ENCODE peak calls at places on chromosomes 2 and 18, in five cellular contexts. A is GM10248, R is hippocampal formation, M is HTR-8/SVneo, K is GM20000. F is an unnamed sample.

GRCh38 chr2:231752056-231752455 is 29.0 kb downstream of the PDE6D start:
- DNase-seq in A (no peak), R (no peak), M (no peak), K (no peak), F (no peak)

GRCh38 chr2:88180594-88181240 is 10.6 kb downstream of the THNSL2 start:
- DNase-seq in A (no peak), R (no peak), M (no peak), K (no peak), F (peak)

GRCh38 chr18:74942319-74942910 is 266.5 kb downstream of the PTGR3 start:
- DNase-seq in A (peak), R (no peak), M (no peak), K (peak), F (no peak)

GRCh38 chr2:12796617-12797016 is 79.9 kb downstream of the TRIB2 start:
- DNase-seq in A (no peak), R (peak), M (no peak), K (no peak), F (no peak)

GRCh38 chr2:60840880-60841279 is 40.5 kb upstream of the REL start:
- DNase-seq in A (no peak), R (no peak), M (no peak), K (no peak), F (no peak)

GRCh38 chr18:5993938-5994337 is 98.6 kb upstream of the TMEM200C start:
- DNase-seq in A (no peak), R (no peak), M (no peak), K (no peak), F (no peak)

GRCh38 chr2:38277245-38278119 is 99.6 kb downstream of the ATL2 start:
- DNase-seq in A (no peak), R (no peak), M (no peak), K (no peak), F (no peak)

GRCh38 chr18:46196627-46197243 is 92.5 kb downstream of the HAUS1 start:
- DNase-seq in A (no peak), R (no peak), M (no peak), K (no peak), F (no peak)

GRCh38 chr2:151640087-151640486 is 94.2 kb downstream of the NEB start:
- DNase-seq in A (no peak), R (no peak), M (no peak), K (no peak), F (no peak)

GRCh38 chr18:57397440-57397839 is 37.7 kb upstream of the ONECUT2 start:
- DNase-seq in A (no peak), R (no peak), M (no peak), K (no peak), F (peak)

GRCh38 chr2:54628957-54629356 is 94.5 kb upstream of the EML6 start:
- DNase-seq in A (no peak), R (no peak), M (no peak), K (no peak), F (no peak)

GRCh38 chr18:77049938-77050337 is 82.6 kb downstream of the MBP start:
- DNase-seq in A (no peak), R (no peak), M (no peak), K (no peak), F (no peak)

GRCh38 chr2:25649790-25650189 is 23.6 kb downstream of the DTNB start:
- DNase-seq in A (no peak), R (no peak), M (no peak), K (no peak), F (no peak)

GRCh38 chr2:128638741-128639477 is 320.2 kb upstream of the HS6ST1 start:
- DNase-seq in A (no peak), R (peak), M (no peak), K (no peak), F (peak)

GRCh38 chr18:31407649-31408048 is 31.1 kb downstream of the DSG4 start:
- DNase-seq in A (no peak), R (no peak), M (no peak), K (peak), F (no peak)

GRCh38 chr18:50614838-50615237 is 55.0 kb downstream of the MAPK4 start:
- DNase-seq in A (no peak), R (no peak), M (no peak), K (no peak), F (no peak)

GRCh38 chr2:149613712-149614111 is 26.1 kb upstream of the MMADHC start:
- DNase-seq in A (no peak), R (no peak), M (no peak), K (no peak), F (peak)

F was measured in GM04504.